ENCODE peak calls at places on chromosomes 6 and 20, in seven cellular contexts. W, C, N, Z, Y, M and T are unnamed samples.

GRCh38 chr6:78854501-78854900 is 12.8 kb upstream of the IRAK1BP1 start:
- DNase-seq in N (no peak), Z (no peak), Y (no peak), C (no peak), M (no peak), W (no peak), T (no peak)

GRCh38 chr6:159806021-159806458 is 6.0 kb downstream of the PNLDC1 start:
- DNase-seq in W (peak), C (no peak), Z (no peak), Y (no peak), M (peak), N (no peak), T (no peak)

GRCh38 chr6:139540276-139540675 is 165.8 kb upstream of the CITED2 start:
- DNase-seq in W (peak), Y (no peak), Z (peak), N (no peak), C (no peak), M (peak), T (no peak)

GRCh38 chr20:20012517-20012916 is 4.6 kb upstream of the NAA20 start:
- DNase-seq in M (no peak), Y (no peak), C (no peak), N (no peak), W (no peak), Z (no peak), T (no peak)

GRCh38 chr6:26284537-26285142 is 80.4 kb upstream of the BTN3A2 start:
- DNase-seq in C (peak), Z (peak), W (peak), N (peak), M (peak), Y (peak), T (peak)

GRCh38 chr20:32327087-32327681 is 30.9 kb upstream of the ASXL1 start:
- DNase-seq in C (no peak), W (no peak), Y (no peak), Z (no peak), N (no peak), M (no peak), T (no peak)

GRCh38 chr6:74070091-74070490 is 374.1 kb downstream of the CD109 start:
- DNase-seq in M (no peak), W (no peak), Y (no peak), N (no peak), Z (no peak), C (no peak), T (no peak)

GRCh38 chr6:72776456-72776855 is 154.6 kb downstream of the KCNQ5 start:
- DNase-seq in C (no peak), Y (no peak), N (no peak), W (no peak), Z (no peak), M (no peak), T (no peak)

GRCh38 chr6:20746805-20747204 is 212.5 kb downstream of the CDKAL1 start:
- DNase-seq in C (no peak), Z (no peak), M (no peak), N (no peak), W (no peak), Y (no peak), T (no peak)

GRCh38 chr6:168415993-168416530 is 24.9 kb upstream of the SMOC2 start:
- DNase-seq in Z (no peak), C (no peak), Y (no peak), N (no peak), M (no peak), W (no peak), T (peak)

GRCh38 chr20:53738039-53738944 is 144.7 kb upstream of the ZNF217 start:
- DNase-seq in C (peak), Z (peak), Y (peak), M (peak), N (peak), W (peak), T (peak)

GRCh38 chr20:32010096-32010495 is at the start of gene CCM2L:
- DNase-seq in M (no peak), W (no peak), C (no peak), Z (no peak), Y (no peak), N (no peak), T (no peak)

GRCh38 chr6:30885481-30885998 is 1.2 kb downstream of the DDR1 start:
- DNase-seq in Y (no peak), M (peak), N (no peak), C (peak), Z (peak), W (no peak), T (no peak)

GRCh38 chr20:46423342-46423741 is 16.9 kb upstream of the ELMO2 start:
- DNase-seq in C (no peak), Y (no peak), Z (no peak), N (no peak), M (no peak), W (no peak), T (no peak)

GRCh38 chr6:42899871-42900270 is 16.0 kb upstream of the PTCRA start:
- DNase-seq in C (no peak), M (no peak), N (no peak), Z (no peak), Y (no peak), W (no peak), T (no peak)

GRCh38 chr6:148999501-148999900 is 252.7 kb downstream of the UST start:
- DNase-seq in M (no peak), Z (no peak), C (peak), N (no peak), W (no peak), Y (no peak), T (no peak)

GRCh38 chr20:10291564-10292240 is 73.1 kb downstream of the SNAP25 start:
- DNase-seq in W (no peak), C (no peak), Z (no peak), Y (no peak), M (no peak), N (no peak), T (no peak)

GRCh38 chr6:144581807-144582537 is 296.8 kb downstream of the UTRN start:
- DNase-seq in W (peak), C (peak), Z (no peak), M (no peak), Y (peak), N (no peak), T (no peak)

GRCh38 chr6:158474961-158475343 is 84.9 kb upstream of the TMEM181 start:
- DNase-seq in Z (no peak), N (no peak), W (no peak), Y (no peak), M (no peak), C (peak), T (no peak)

DNA sequence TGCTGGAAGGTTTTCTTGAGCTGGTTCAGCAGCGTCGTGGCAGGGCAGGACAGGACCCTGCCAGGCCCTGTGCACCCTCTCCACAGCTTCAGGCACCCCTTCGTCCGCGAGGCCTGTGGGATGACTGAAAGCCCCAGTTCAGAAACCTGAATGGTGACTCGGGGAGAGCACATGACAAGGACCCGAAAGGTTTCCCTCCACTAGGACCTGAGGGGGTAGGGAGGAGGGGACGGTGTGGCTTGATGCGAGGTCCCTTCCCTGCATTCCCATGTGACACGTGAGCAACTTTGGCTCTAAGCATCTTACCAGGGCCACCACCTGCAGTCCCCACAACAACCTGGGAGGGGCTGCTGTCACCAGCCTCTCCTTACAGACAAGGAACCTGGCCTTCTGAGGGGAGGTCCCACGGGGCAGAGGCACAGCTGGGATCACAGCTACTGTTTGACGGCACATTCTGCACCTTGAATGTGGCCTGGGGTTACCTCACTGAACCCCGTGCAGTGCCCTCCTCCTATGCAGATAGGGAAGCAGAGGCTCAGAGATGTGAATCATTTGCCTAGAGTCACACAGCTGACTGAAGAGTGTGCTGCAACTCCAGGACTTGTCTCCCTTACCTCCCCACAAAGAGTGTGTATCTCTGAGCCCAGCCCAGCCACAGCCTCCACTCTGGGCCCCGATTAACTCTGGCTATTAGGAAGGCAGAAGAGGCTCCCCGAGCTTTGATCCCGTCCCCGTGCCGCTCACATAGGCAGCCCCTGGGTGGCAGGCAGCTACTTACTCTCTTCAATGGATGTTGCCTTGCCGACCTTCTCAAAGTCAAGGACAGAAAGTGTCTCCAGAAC is 84.6 kb downstream of the PTPN1 start:
- DNase-seq in C (no peak), N (no peak), Y (no peak), Z (no peak), W (peak), M (no peak), T (no peak)
- TF ChIP-seq POLR2A in C (no peak), N (no peak), Y (no peak), Z (no peak), W (no peak), M (no peak), T (no peak)

GRCh38 chr6:29748391-29749352 is 25.4 kb downstream of the HLA-F start:
- DNase-seq in Z (peak), C (peak), W (no peak), Y (peak), N (peak), M (peak), T (peak)
- TF ChIP-seq POLR2A in Z (peak), C (peak), W (no peak), Y (no peak), N (no peak), M (no peak), T (no peak)

GRCh38 chr20:43680976-43681375 is 14.1 kb downstream of the MYBL2 start:
- DNase-seq in N (no peak), C (no peak), W (no peak), M (no peak), Z (no peak), Y (no peak), T (no peak)

GRCh38 chr20:43686820-43687219 is 19.9 kb downstream of the MYBL2 start:
- DNase-seq in W (no peak), C (no peak), Z (no peak), N (no peak), M (no peak), Y (no peak), T (no peak)

GRCh38 chr20:43682446-43682845 is 15.5 kb downstream of the MYBL2 start:
- DNase-seq in Y (no peak), N (no peak), W (no peak), M (no peak), C (no peak), Z (peak), T (no peak)

GRCh38 chr20:43681468-43681942 is 14.6 kb downstream of the MYBL2 start:
- DNase-seq in W (peak), M (no peak), C (no peak), Y (no peak), Z (peak), N (no peak), T (no peak)

DNA sequence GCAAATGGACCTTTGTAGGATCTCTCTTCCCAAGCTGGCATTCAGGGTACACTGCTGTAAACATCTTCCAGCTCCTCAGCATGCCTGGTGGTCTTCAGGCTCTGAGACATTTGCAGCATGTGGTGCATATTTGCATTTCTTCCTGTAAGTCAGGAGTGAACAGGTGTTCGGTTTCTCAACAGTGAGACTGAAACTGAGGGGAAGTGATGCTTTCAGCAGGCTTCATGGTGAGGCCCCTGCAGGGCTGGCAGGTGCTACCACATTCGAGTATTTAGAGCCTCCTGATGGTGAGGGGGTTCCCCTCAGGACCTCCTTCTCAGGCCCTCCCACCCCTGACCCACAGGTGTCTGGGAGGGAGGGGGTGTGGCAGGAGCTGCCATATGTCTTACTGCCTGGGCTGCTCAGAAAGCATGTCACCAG is 15.1 kb downstream of the MYBL2 start:
- DNase-seq in N (no peak), C (no peak), W (no peak), Y (no peak), M (no peak), Z (peak), T (no peak)
- TF ChIP-seq POLR2A in N (no peak), C (no peak), W (no peak), Y (no peak), M (no peak), Z (no peak), T (no peak)

DNA sequence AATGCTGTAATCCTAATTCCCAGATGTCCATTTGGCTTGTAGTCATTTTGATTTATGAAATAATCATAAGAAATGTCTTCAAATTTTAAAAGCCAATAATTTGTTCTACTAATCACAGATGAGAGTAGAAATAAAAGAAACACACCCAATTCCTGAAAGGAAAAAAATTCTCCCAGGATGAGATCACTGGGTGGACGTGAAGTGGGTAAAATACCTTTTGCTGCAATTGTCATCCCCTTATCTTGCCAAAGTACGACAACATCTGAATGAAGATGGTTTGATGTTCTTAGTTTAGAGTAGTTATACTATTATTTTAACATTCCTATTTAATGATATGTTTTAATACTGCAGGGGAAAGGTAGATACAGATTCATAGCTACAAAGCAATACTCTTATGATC is 33.7 kb downstream of the MTHFD1L start:
- DNase-seq in W (no peak), C (no peak), Z (no peak), M (no peak), N (no peak), Y (no peak), T (no peak)
- TF ChIP-seq POLR2A in W (no peak), C (no peak), Z (no peak), M (no peak), N (no peak), Y (no peak), T (no peak)

DNA sequence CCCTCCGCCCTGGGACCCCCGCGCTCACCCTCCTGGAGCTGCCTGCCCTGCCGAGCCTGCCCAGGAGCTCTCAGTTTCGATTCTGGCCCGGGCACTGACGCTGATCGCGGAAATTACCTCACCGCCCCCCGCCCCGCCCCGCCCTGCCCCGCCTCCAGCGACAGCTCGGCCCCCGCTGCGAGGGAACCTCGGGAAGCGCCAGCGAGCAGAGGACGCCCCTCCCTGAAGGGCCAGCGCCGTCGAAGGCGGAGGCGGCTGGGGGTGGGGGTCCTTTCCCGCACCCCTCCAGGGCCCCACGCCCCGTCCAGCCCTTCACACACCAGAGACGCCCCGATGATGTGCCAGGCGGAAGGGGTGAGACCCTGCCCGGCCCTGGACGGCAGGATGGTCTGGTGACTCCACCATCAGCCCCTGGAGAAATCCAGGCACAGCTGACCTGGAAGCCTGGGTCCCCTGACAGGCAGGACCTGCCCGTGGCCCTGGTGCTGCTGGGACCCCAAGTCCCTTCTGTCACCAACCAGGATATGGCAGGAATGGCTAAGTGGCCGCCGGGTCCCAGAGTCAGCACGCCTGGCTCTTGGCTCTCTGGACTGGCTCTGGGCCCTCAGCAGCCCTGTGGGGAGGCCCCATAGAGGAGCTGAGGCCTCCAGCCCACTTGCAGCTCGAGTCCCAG is at the start of gene HELZ2:
- DNase-seq in C (no peak), Z (peak), N (peak), M (peak), W (peak), Y (peak), T (peak)
- TF ChIP-seq POLR2A in C (peak), Z (peak), N (no peak), M (no peak), W (peak), Y (no peak), T (no peak)

GRCh38 chr6:107323133-107323785 is 136.1 kb downstream of the PDSS2 start:
- DNase-seq in W (no peak), Y (no peak), C (no peak), N (no peak), M (no peak), Z (no peak), T (no peak)

GRCh38 chr6:107330190-107330589 is 129.2 kb downstream of the PDSS2 start:
- DNase-seq in N (no peak), C (no peak), M (no peak), Y (no peak), Z (no peak), W (no peak), T (no peak)

GRCh38 chr6:107331409-107332386 is 127.7 kb downstream of the PDSS2 start:
- DNase-seq in M (no peak), N (no peak), C (no peak), W (no peak), Y (no peak), Z (no peak), T (no peak)

GRCh38 chr6:107329063-107329462 is 130.3 kb downstream of the PDSS2 start:
- DNase-seq in W (no peak), Y (no peak), N (no peak), C (no peak), Z (no peak), M (no peak), T (no peak)

DNA sequence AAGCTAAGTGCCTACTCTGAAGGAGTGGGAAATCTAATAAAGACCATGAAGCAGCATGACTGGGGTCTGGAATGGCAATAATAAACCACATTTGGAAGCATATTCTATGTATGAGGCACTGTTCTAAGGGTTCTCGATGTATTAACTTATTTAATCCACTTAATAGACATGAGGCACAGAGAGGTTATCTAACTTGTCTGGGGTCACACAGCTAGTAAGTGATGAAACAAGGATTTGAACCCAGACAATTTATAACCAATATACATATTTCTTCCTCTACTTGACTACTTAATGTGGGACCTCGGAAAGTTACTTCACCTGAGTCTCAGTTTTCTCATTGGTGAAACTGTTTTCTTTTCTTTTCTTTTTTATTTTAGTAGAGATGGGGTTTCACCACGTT is 131.3 kb downstream of the PDSS2 start:
- DNase-seq in N (no peak), C (no peak), Z (no peak), W (no peak), Y (no peak), M (no peak), T (no peak)
- TF ChIP-seq POLR2A in N (no peak), C (no peak), Z (no peak), W (no peak), Y (no peak), M (no peak), T (no peak)

GRCh38 chr6:125749112-125749863 is at the start of gene HEY2:
- DNase-seq in Y (peak), M (peak), C (peak), N (peak), Z (peak), W (peak), T (peak)
- TF ChIP-seq POLR2A in Y (peak), M (no peak), C (no peak), N (peak), Z (peak), W (no peak), T (no peak)